ENCODE peak calls at places on chromosomes 4 and X, in six cellular contexts. U, X, D, Z, F and Q are unnamed samples. For H3K27me3, the result is how much of the 10 kb centered on the place peaks cover.

GRCh38 chr4:30264465-30264864 is 455.7 kb upstream of the PCDH7 start:
- DNase-seq in U (no peak), X (no peak), D (no peak), Z (no peak), F (no peak), Q (no peak)

GRCh38 chrX:154526901-154527675 is 11.1 kb upstream of the FAM3A start:
- DNase-seq in U (peak), X (peak), D (peak), Z (peak), F (peak), Q (peak)

GRCh38 chr4:68062501-68062900 is 67.2 kb downstream of the TMPRSS11F start:
- DNase-seq in U (no peak), X (no peak), D (no peak), Z (no peak), F (no peak), Q (no peak)

GRCh38 chrX:43436497-43436896 is 219.6 kb upstream of the MAOA start:
- DNase-seq in U (no peak), X (no peak), D (no peak), Z (no peak), F (no peak), Q (no peak)

GRCh38 chrX:95063554-95063953 is 1389.5 kb downstream of the FAM133A start:
- DNase-seq in U (peak), X (no peak), D (no peak), Z (peak), F (no peak), Q (no peak)

GRCh38 chr4:20127626-20128025 is 124.1 kb upstream of the SLIT2 start:
- DNase-seq in U (peak), X (no peak), D (peak), Z (peak), F (no peak), Q (no peak)

GRCh38 chr4:19987746-19988145 is 264.0 kb upstream of the SLIT2 start:
- DNase-seq in U (peak), X (no peak), D (peak), Z (peak), F (no peak), Q (no peak)

GRCh38 chrX:41666251-41666650 is 22.5 kb upstream of the GPR34 start:
- DNase-seq in U (no peak), X (no peak), D (peak), Z (peak), F (no peak), Q (no peak)

GRCh38 chr4:165208322-165208652 is 926 bp downstream of the KLHL2 start:
- DNase-seq in U (no peak), X (no peak), D (no peak), Z (no peak), F (no peak), Q (no peak)

GRCh38 chr4:2537011-2537830 is 774 bp downstream of the FAM193A start:
- DNase-seq in U (peak), X (no peak), D (peak), Z (peak), F (peak), Q (peak)

GRCh38 chrX:153517421-153517820 is at the start of gene ATP2B3:
- DNase-seq in U (no peak), X (peak), D (no peak), Z (no peak), F (no peak), Q (no peak)
- TF ChIP-seq EZH2 in U (no peak), X (no peak), D (no peak), Z (no peak), F (no peak), Q (no peak)

GRCh38 chrX:38089173-38089982 is 83.0 kb downstream of the SYTL5 start:
- DNase-seq in U (no peak), X (no peak), D (no peak), Z (no peak), F (no peak), Q (no peak)
- H3K27me3 ChIP-seq in U (under half), X (under half), D (under half), Z (under half), F (under half), Q (under half)

DNA sequence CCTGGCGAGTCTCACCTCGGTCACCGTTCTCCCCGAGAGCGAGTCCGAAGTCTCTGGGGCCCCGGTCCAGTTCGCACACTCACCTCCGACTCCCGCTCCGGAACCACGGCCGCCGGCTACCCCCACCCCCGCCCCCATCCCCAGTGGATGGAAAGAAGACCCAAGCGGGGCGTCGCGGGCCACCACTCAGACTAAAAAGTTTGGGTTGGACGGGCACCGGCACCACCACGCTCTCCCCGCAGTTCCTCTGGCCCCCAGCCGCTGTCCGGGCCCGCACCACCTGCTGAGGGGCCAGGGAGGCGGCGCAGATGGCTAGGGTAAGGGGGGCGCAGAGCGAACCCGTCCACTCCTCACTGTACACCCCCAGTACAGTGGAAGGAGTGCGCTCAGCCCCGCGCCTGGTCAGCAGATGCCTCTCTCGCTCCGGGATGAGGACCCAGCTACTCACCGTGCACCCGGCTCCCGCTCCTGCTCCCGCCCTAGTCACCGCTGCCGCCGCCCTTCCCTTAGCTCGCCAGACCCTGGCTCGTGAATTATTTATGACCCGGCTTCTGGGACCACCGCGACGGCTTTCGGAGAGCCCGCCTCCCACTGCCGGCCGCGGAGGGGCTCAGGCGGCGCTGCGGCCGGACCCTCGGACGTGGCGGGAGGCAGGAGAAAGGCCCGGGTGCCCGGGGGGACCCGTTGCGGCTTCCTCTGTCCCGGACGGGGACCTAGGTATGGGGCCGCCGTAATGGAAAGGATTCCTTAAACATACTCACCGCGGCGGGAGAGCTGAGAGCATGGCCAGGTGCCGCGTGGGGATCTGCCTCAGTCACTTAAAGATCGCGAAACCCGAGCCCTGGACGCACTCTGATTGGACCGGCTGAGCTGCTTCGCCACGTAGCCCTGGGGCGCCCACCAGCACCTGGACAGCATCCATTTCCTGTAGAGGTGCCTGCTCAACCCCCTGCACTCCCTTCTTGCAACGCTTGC is at the start of gene PROM1:
- DNase-seq in U (no peak), X (peak), D (no peak), Z (peak), F (peak), Q (no peak)
- TF ChIP-seq EZH2 in U (no peak), X (peak), D (peak), Z (peak), F (peak), Q (no peak)

DNA sequence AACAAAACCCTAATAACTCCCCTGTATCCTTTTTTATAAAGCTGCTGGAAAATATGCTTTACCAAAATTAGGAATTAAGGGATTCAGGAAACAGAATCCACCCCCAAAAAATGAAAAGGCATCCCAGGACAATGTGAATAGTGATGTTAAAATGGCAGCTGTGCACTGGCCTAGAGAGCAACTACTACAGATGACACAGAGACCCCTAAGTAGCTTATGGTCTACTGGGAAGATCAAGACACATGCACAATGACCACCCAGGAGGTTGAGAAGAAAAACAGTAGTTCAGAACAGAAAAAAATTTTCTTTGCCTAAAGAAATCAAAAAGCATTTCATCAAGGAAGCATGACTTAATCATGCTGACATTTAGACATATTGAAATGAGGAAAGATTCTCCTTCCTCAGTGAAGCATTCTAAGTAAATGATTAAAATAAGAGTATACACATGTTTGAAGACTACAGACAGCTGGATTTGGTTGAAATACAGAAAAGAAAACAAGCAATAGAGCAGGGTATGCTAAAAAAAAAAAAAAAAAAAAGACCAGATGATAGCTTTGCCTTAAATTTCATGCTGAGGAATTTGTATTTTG is 117.3 kb downstream of the WDFY3 start:
- DNase-seq in U (no peak), X (no peak), D (no peak), Z (no peak), F (no peak), Q (no peak)
- H3K27me3 ChIP-seq in U (under half), X (under half), D (under half), Z (under half), F (under half), Q (under half)

GRCh38 chrX:73206366-73206765 is 8.3 kb downstream of the NAP1L2 start:
- DNase-seq in U (peak), X (no peak), D (no peak), Z (no peak), F (no peak), Q (no peak)
- TF ChIP-seq EZH2 in U (no peak), X (no peak), D (no peak), Z (no peak), F (no peak), Q (no peak)

GRCh38 chrX:86369847-86370630 is 221.8 kb downstream of the DACH2 start:
- DNase-seq in U (peak), X (no peak), D (peak), Z (no peak), F (no peak), Q (no peak)

GRCh38 chrX:86370927-86371326 is 222.7 kb downstream of the DACH2 start:
- DNase-seq in U (no peak), X (no peak), D (no peak), Z (no peak), F (no peak), Q (no peak)
- H3K27me3 ChIP-seq in U (under half), X (under half), D (under half), Z (under half), F (under half), Q (under half)

GRCh38 chr4:94695389-94695788 is 62.4 kb upstream of the BMPR1B start:
- DNase-seq in U (no peak), X (no peak), D (no peak), Z (peak), F (no peak), Q (no peak)

GRCh38 chr4:94690851-94691254 is 66.9 kb upstream of the BMPR1B start:
- DNase-seq in U (peak), X (no peak), D (peak), Z (peak), F (no peak), Q (no peak)

GRCh38 chr4:94686086-94686485 is 71.7 kb upstream of the BMPR1B start:
- DNase-seq in U (no peak), X (no peak), D (no peak), Z (no peak), F (no peak), Q (no peak)

GRCh38 chr4:94689155-94689554 is 68.6 kb upstream of the BMPR1B start:
- DNase-seq in U (no peak), X (no peak), D (no peak), Z (no peak), F (no peak), Q (no peak)

DNA sequence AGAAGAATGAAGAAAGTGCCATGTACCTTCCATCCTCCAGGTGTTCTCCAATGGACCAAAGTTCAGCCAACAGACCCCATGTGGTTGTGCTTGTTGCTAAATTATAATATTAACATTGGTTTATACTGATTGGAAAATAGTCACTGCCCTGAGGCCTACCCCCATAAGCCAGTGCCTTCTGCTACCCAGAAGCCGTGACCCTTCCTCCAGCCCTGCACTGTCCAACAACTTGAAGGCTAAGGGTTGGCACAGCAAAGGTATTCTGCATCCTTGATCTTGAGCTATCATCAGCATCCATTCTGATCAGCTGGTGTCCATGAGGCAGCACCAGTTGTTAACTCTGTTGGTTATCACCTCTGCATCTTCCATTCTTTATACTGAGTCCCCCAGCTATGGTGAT is 66.2 kb upstream of the BMPR1B start:
- DNase-seq in U (no peak), X (no peak), D (no peak), Z (no peak), F (no peak), Q (no peak)
- TF ChIP-seq EZH2 in U (no peak), X (no peak), D (no peak), Z (no peak), F (no peak), Q (no peak)

GRCh38 chr4:145481942-145482208 is 222 bp downstream of the SMAD1 start:
- DNase-seq in U (no peak), X (no peak), D (no peak), Z (no peak), F (no peak), Q (no peak)
- H3K27me3 ChIP-seq in U (under half), X (under half), D (under half), Z (under half), F (under half), Q (under half)

GRCh38 chr4:41744572-41745291 is 3.8 kb downstream of the PHOX2B start:
- DNase-seq in U (no peak), X (peak), D (no peak), Z (no peak), F (no peak), Q (no peak)
- TF ChIP-seq EZH2 in U (no peak), X (peak), D (peak), Z (no peak), F (peak), Q (no peak)